ENCODE peak calls at places on chromosome 14, in four cellular contexts. A is HepG2, D is K562, N is GM12878. X is an unnamed sample.

GRCh38 chr14:74910556-74910955 is 12.5 kb downstream of the RPS6KL1 start:
- DNase-seq in N (no peak), D (no peak), A (no peak), X (no peak)

GRCh38 chr14:100388137-100389050 is 65.3 kb downstream of the SLC25A47 start:
- DNase-seq in D (peak), A (no peak), N (no peak), X (no peak)

GRCh38 chr14:79764288-79764687 is 447.0 kb downstream of the DIO2 start:
- DNase-seq in D (no peak), A (peak), N (no peak), X (no peak)

GRCh38 chr14:60195179-60195810 is 30.1 kb upstream of the DHRS7 start:
- DNase-seq in D (no peak), A (no peak), N (no peak), X (no peak)

GRCh38 chr14:68704736-68705720 is 87.8 kb downstream of the ZFP36L1 start:
- DNase-seq in D (no peak), A (no peak), N (no peak), X (no peak)

GRCh38 chr14:62692490-62693106 is 352.7 kb downstream of the KCNH5 start:
- DNase-seq in D (no peak), A (peak), N (no peak), X (no peak)

GRCh38 chr14:69244946-69245345 is 15.0 kb upstream of the GALNT16 start:
- DNase-seq in A (no peak), D (no peak), N (no peak), X (no peak)

GRCh38 chr14:104390941-104391901 is 188.3 kb upstream of the C14orf180 start:
- DNase-seq in A (no peak), D (no peak), N (no peak), X (no peak)

GRCh38 chr14:103141117-103141796 is 18.0 kb downstream of the TNFAIP2 start:
- DNase-seq in N (no peak), A (peak), D (peak), X (peak)

GRCh38 chr14:55045087-55045486 is 6.4 kb upstream of the MAPK1IP1L start:
- DNase-seq in D (no peak), A (no peak), N (no peak), X (no peak)

GRCh38 chr14:54671537-54671936 is 104.6 kb downstream of the SAMD4A start:
- DNase-seq in D (no peak), A (no peak), N (no peak), X (no peak)

GRCh38 chr14:31336646-31337045 is 83.7 kb downstream of the HEATR5A start:
- DNase-seq in A (peak), D (no peak), N (no peak), X (no peak)

GRCh38 chr14:52080817-52081755 is 12.2 kb upstream of the NID2 start:
- DNase-seq in D (no peak), A (peak), N (no peak), X (no peak)

GRCh38 chr14:100818221-100818699 is 7.7 kb upstream of the MEG3 start:
- DNase-seq in N (no peak), A (peak), D (no peak), X (no peak)

GRCh38 chr14:103522028-103522581 is 525 bp downstream of the CKB start:
- DNase-seq in A (no peak), N (no peak), D (peak), X (no peak)

GRCh38 chr14:93884950-93885349 is 42.2 kb upstream of the FAM181A start:
- DNase-seq in N (no peak), D (no peak), A (no peak), X (no peak)

GRCh38 chr14:93879362-93879983 is 47.7 kb upstream of the FAM181A start:
- DNase-seq in N (no peak), A (no peak), D (no peak), X (no peak)

GRCh38 chr14:93878251-93878650 is 48.9 kb upstream of the FAM181A start:
- DNase-seq in A (no peak), D (no peak), N (no peak), X (no peak)

GRCh38 chr14:93878871-93879270 is 48.3 kb upstream of the FAM181A start:
- DNase-seq in N (no peak), A (no peak), D (no peak), X (no peak)

DNA sequence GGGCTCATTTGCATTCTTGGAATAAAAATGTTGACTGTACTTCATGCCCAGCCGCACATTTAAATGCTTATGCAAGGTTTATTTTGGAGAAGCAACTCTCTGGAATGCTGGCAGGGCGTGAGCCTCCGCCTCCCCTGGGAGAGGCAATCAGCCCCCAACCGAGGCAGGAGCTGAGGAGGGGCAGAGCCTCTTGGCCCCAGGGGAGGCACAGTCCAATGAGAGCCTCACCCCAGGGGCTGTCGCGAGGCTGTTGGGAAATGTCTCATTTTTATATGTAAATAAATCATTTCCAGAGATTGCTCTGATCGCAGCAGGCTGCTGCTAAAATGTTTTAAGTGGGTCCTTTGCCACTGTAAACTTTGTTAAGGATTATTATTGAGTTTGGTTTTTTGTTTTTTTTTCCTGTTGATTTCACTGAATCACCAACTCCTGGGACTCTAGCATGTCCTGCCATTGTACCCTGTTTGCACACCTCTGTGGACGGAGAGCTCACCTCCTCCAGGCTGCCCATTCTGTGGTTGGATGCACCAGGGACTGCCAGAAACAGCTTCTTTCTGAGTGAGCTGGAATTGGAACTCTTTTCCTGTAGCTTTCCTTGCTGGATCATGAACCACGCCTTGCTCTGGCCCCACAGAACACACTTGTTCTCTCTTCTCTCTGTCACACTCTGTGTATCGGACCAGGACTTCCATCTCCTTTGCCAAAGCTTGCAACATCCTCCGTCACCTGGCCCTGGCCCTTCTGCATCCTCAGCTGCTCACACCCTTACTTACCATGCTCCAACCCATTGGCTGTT is 46.9 kb upstream of the FAM181A start:
- DNase-seq in D (no peak), N (no peak), A (no peak), X (peak)
- TF ChIP-seq FOXK2 in D (no peak), N (no peak), A (no peak), X (no peak)

GRCh38 chr14:58171090-58171489 is 19.1 kb upstream of the ARMH4 start:
- DNase-seq in N (peak), A (peak), D (peak), X (peak)
- TF ChIP-seq FOXK2 in N (no peak), A (no peak), D (no peak), X (no peak)

GRCh38 chr14:99289394-99290189 is 17.6 kb upstream of the BCL11B start:
- DNase-seq in A (no peak), N (no peak), D (no peak), X (no peak)

GRCh38 chr14:99286761-99287160 is 14.8 kb upstream of the BCL11B start:
- DNase-seq in D (no peak), A (no peak), N (peak), X (no peak)

GRCh38 chr14:99284254-99285004 is 12.4 kb upstream of the BCL11B start:
- DNase-seq in D (no peak), A (no peak), N (no peak), X (no peak)

GRCh38 chr14:99288948-99289347 is 17.0 kb upstream of the BCL11B start:
- DNase-seq in N (no peak), A (no peak), D (no peak), X (no peak)

DNA sequence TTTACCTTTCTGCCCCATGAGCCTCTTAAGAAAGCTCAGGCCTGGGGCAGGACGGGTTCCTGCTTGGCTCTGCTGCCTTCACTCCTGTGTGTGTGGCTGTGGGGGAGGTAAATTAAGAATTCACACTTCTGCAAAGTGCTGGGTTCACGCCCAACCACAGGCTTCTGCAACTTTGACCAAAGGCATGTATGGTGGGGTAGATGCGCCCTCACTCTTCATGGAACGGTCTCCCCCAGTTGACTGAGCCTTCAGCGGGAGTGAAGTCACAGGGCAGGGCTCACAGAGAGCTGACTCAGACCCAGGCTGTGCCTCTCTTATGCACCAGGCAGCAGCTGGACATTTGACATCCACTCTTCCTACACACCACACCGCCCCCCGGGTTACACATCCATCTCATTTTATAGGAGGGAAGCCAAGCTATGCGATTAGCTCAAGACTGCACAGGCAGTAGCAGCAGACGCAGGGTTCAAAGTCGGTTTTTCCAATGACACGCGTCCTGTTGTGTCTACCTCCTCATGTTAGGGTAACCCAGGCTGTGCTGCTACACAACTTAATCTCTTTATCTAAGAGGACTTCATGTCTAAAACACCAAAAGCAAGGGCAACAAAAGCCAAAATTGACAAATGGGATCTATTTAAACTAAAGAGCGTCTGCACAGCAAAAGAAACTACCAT is 15.4 kb upstream of the BCL11B start:
- DNase-seq in N (peak), A (no peak), D (no peak), X (no peak)
- TF ChIP-seq FOXK2 in N (no peak), A (no peak), D (no peak), X (no peak)

DNA sequence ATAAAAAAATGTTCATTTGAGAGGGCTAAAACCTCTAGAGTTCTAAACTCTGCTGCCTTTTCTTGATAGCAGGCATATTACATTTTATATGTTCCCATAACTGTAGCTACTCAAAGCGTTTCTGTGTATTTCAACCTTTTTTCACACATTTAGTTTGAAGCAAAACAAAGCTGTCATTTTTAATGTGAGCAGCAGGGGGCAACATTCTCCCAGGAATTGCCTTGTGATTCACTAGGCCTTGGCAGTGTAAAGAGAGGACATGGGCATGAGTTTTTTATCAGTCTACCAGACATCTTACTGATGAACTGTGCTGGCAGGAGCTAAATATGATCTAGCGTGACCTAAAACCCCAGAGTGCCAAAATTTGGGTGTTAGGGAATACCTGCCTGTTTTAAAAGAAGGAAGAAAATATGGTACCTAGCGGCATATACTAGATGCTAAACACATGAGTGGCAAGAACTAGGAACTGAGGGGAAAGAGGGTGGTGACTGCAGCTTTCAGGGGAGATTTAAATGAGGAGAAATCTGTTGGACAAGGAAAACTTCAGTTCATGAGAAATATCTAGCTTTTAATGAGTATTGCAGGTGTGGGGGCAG is 65.3 kb downstream of the IFT43 start:
- DNase-seq in N (peak), D (peak), A (peak), X (peak)
- TF ChIP-seq FOXK2 in N (no peak), D (no peak), A (no peak), X (no peak)

GRCh38 chr14:105420976-105421674 is 1.5 kb downstream of the MTA1 start:
- DNase-seq in N (no peak), D (peak), A (no peak), X (no peak)
- TF ChIP-seq FOXK2 in N (no peak), D (no peak), A (no peak), X (no peak)

GRCh38 chr14:32567543-32568384 is 238.7 kb downstream of the AKAP6 start:
- DNase-seq in A (no peak), D (no peak), N (no peak), X (no peak)
- TF ChIP-seq FOXK2 in A (no peak), D (no peak), N (no peak), X (no peak)